ENCODE peak calls at places on chromosomes 2 and 18, in six cellular contexts. V is left ventricle myocardium inferior; N is GM23248; B is CD8-positive, alpha-beta T cell; S is neuronal stem cell; Z is fibroblast of lung. R is an unnamed sample. For H3K4me1 and H3K27me3, the result is how much of the 10 kb centered on the place peaks cover.

GRCh38 chr2:124985210-124985760 is 960.2 kb downstream of the CNTNAP5 start:
- DNase-seq in V (no peak), N (no peak), B (no peak), S (no peak), Z (peak), R (no peak)

GRCh38 chr2:241993386-241994005 is 124.0 kb downstream of the RTP5 start:
- DNase-seq in V (no peak), N (no peak), B (no peak), S (no peak), Z (no peak), R (no peak)

GRCh38 chr2:96089356-96090180 is 26.8 kb downstream of the ADRA2B start:
- DNase-seq in V (peak), N (no peak), B (no peak), S (no peak), Z (no peak), R (no peak)

GRCh38 chr2:424306-425172 is 136.6 kb upstream of the ALKAL2 start:
- DNase-seq in V (no peak), N (no peak), B (no peak), S (no peak), Z (peak), R (no peak)

GRCh38 chr2:7118606-7119503 is 201.6 kb downstream of the RNF144A start:
- DNase-seq in V (no peak), N (peak), B (no peak), S (peak), Z (peak), R (no peak)

GRCh38 chr2:10216677-10217498 is 85.8 kb upstream of the HPCAL1 start:
- DNase-seq in V (no peak), N (no peak), B (no peak), S (no peak), Z (no peak), R (no peak)

GRCh38 chr2:26540306-26540705 is 62.4 kb upstream of the OTOF start:
- DNase-seq in V (no peak), N (no peak), B (no peak), S (no peak), Z (no peak), R (no peak)

GRCh38 chr2:85024372-85025047 is 53.5 kb downstream of the KCMF1 start:
- DNase-seq in V (no peak), N (no peak), B (no peak), S (no peak), Z (no peak), R (no peak)

GRCh38 chr2:26720322-26721166 is 28.0 kb downstream of the KCNK3 start:
- DNase-seq in V (peak), N (peak), B (no peak), S (no peak), Z (peak), R (peak)

GRCh38 chr2:54015809-54016703 is 45.3 kb upstream of the PSME4 start:
- DNase-seq in V (no peak), N (peak), B (no peak), S (no peak), Z (peak), R (no peak)

GRCh38 chr2:85810376-85811172 is 56.8 kb downstream of the ATOH8 start:
- DNase-seq in V (no peak), N (no peak), B (no peak), S (no peak), Z (no peak), R (no peak)

GRCh38 chr18:61870151-61870550 is 22.7 kb downstream of the RNF152 start:
- DNase-seq in V (no peak), N (peak), B (no peak), S (no peak), Z (peak), R (no peak)

GRCh38 chr2:231557571-231558217 is 27.4 kb upstream of the NMUR1 start:
- DNase-seq in V (peak), N (peak), B (peak), S (peak), Z (peak), R (peak)

GRCh38 chr2:9594361-9595063 is 36.3 kb downstream of the YWHAQ start:
- DNase-seq in V (no peak), N (peak), B (no peak), S (no peak), Z (peak), R (peak)

GRCh38 chr18:36580266-36580665 is 248.5 kb downstream of the TPGS2 start:
- DNase-seq in V (peak), N (peak), B (no peak), S (no peak), Z (peak), R (peak)

GRCh38 chr2:174300114-174300513 is 34.6 kb upstream of the SP9 start:
- DNase-seq in V (no peak), N (peak), B (no peak), S (no peak), Z (no peak), R (no peak)

GRCh38 chr2:101625387-101625786 is 72.1 kb upstream of the MAP4K4 start:
- DNase-seq in V (no peak), N (peak), B (no peak), S (no peak), Z (no peak), R (no peak)

GRCh38 chr2:104521247-104521646 is 332.7 kb upstream of the POU3F3 start:
- DNase-seq in V (no peak), N (no peak), B (no peak), S (peak), Z (no peak), R (no peak)

GRCh38 chr2:216366777-216367465 is 5.4 kb downstream of the MARCHF4 start:
- DNase-seq in V (no peak), N (peak), B (no peak), S (no peak), Z (peak), R (no peak)

GRCh38 chr2:217993817-217994459 is 8.9 kb downstream of the TNS1 start:
- DNase-seq in V (peak), N (peak), B (peak), S (peak), Z (peak), R (peak)

GRCh38 chr2:46179037-46179621 is 118.1 kb upstream of the EPAS1 start:
- DNase-seq in V (peak), N (peak), B (peak), S (no peak), Z (peak), R (peak)

GRCh38 chr2:101754613-101755012 is 57.1 kb downstream of the MAP4K4 start:
- DNase-seq in V (no peak), N (peak), B (no peak), S (no peak), Z (peak), R (no peak)

GRCh38 chr2:15260196-15260595 is 300.9 kb downstream of the NBAS start:
- DNase-seq in V (no peak), N (no peak), B (no peak), S (no peak), Z (no peak), R (no peak)

GRCh38 chr2:2293527-2294089 is 37.5 kb downstream of the MYT1L start:
- DNase-seq in V (no peak), N (no peak), B (no peak), S (no peak), Z (no peak), R (no peak)

GRCh38 chr2:181918188-181918587 is 26.7 kb downstream of the ITPRID2 start:
- DNase-seq in V (no peak), N (no peak), B (no peak), S (no peak), Z (no peak), R (no peak)

GRCh38 chr2:181917378-181917735 is 25.8 kb downstream of the ITPRID2 start:
- DNase-seq in V (no peak), N (no peak), B (no peak), S (no peak), Z (no peak), R (no peak)

GRCh38 chr2:181916726-181917377 is 25.3 kb downstream of the ITPRID2 start:
- DNase-seq in V (no peak), N (peak), B (no peak), S (no peak), Z (peak), R (no peak)

GRCh38 chr2:181911830-181912229 is 20.3 kb downstream of the ITPRID2 start:
- DNase-seq in V (no peak), N (no peak), B (no peak), S (no peak), Z (no peak), R (no peak)

GRCh38 chr2:181915096-181915495 is 23.6 kb downstream of the ITPRID2 start:
- DNase-seq in V (no peak), N (no peak), B (no peak), S (no peak), Z (no peak), R (no peak)
- H3K4me1 ChIP-seq in V (under half), N (under half), B (under half), S (under half), Z (under half), R (under half)

GRCh38 chr2:222673273-222673672 is 1.8 kb downstream of the MOGAT1 start:
- DNase-seq in V (no peak), N (no peak), B (no peak), S (no peak), Z (no peak), R (no peak)
- H3K27me3 ChIP-seq in V (under half), N (under half), B (under half), S (under half), Z (under half), R (under half)

DNA sequence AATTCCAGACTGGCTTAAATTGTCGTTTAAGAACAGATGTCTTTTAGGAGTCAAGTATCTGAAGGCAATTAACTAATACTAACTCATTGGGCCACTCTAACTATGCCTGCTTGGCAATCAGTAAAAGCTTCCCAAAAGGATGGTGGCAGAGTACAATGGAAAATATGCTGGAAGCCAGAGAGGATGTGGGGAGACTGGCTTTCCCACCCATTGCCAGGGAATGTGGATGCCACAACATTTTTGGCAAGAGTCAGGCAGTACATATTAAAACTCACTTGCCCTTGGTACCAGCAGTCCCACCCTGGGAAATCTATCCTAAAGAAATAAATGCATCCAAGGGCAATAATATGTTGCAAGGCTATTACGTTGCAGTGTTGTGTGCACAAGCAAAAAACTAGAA is 74.0 kb upstream of the FZD7 start:
- DNase-seq in V (no peak), N (peak), B (no peak), S (no peak), Z (no peak), R (no peak)
- H3K4me1 ChIP-seq in V (under half), N (under half), B (under half), S (under half), Z (under half), R (under half)

DNA sequence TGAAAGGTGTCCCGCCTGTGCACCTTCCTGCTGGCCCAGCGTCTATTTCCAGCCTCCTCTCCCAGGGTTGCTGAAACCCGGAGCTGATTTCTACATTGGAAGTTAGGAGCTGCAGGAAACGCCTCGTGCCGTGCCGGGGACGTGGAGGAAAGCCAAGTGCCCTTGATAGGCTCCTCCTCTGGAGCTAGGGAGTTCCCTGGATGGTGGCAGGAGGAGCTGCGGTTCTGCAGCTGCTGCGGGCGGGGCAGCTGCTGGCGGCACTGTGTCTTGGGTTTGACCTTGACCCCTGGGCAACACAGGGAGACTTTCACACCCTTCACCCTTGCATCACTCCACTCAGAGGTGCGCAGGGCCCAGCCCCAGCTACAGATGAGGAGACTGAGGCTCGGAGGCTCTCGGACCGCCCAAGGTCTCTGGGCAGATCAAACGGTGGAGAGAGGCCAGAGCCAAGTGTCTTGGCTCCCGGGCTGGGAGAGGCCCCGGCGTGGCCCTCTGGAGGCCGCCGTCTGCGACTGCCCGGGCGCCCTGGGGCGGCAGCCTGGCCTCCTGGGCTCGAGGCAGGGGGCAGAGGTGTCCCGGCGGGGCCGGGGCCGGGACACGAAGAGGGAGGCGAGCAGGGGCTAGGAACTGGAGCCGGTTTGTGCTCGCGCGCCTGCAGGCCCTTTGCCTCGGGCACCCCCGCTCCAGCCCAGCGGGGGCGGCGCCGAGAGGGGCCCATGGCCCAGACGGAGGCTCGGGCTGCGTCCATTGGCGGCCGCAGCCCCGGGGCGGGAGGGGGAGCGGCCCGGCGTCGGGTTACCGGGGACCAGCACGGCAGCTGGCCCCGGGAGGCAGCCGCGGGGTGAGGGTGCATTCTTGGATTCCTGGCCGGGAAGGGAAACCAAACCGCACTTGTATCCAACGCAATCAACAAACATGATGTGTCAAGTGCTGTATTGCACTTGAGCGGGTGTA is 129.7 kb upstream of the SLC1A4 start:
- DNase-seq in V (peak), N (peak), B (no peak), S (peak), Z (peak), R (peak)
- H3K27me3 ChIP-seq in V (under half), N (under half), B (under half), S (under half), Z (under half), R (under half)

GRCh38 chr2:126494593-126494992 is 161.4 kb upstream of the GYPC start:
- DNase-seq in V (no peak), N (no peak), B (no peak), S (no peak), Z (no peak), R (no peak)

GRCh38 chr2:126495189-126495588 is 160.8 kb upstream of the GYPC start:
- DNase-seq in V (no peak), N (no peak), B (no peak), S (no peak), Z (no peak), R (no peak)

DNA sequence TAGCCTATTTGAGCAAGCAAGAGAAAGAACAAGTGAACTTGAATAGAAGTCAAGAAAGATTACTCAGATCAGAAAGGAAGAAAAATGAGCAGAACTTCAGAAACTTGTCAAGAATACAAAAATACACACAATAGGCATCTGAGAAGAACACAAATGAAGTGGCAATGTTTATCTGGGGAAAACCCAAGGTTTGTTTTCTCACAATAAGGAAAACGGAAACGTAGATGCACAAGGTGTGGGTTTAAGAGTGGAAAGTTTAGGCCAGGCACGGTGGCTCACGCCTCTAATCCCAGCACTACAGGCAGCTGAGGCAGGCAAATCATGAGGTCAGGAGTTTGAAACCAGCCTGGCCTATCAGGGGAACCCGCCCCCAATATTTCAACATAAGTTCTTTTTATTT is 159.5 kb upstream of the GYPC start:
- DNase-seq in V (no peak), N (no peak), B (no peak), S (no peak), Z (no peak), R (no peak)
- H3K4me1 ChIP-seq in V (under half), N (under half), B (under half), S (under half), Z (under half), R (under half)

GRCh38 chr2:170713280-170714155 is 1.6 kb upstream of the SP5 start:
- DNase-seq in V (no peak), N (no peak), B (no peak), S (no peak), Z (no peak), R (no peak)
- H3K27me3 ChIP-seq in V (half or more), N (half or more), B (under half), S (half or more), Z (half or more), R (under half)

GRCh38 chr2:12110074-12110473 is 363.6 kb downstream of the LPIN1 start:
- DNase-seq in V (no peak), N (no peak), B (no peak), S (no peak), Z (peak), R (no peak)
- H3K4me1 ChIP-seq in V (under half), N (under half), B (under half), S (under half), Z (under half), R (under half)

DNA sequence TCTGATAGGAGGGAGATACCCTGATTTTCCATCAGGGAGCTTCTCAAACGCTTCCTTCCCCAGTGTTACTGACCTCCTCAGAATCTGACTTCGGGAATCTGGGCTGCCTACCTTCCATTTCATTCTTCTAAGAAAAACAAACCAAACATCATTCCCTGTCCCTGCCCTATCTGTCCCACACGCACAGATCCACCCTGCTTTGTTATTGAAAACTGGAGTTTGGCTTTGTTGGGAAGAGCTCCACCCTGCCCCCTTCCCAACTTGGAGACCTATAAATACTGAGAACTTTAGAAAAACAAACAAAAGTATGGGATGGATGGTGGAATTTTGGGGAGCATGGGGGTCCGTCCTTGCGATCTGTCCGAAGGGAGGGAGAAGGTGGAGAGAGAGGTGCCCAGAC is 135.7 kb upstream of the SIX3 start:
- DNase-seq in V (no peak), N (no peak), B (no peak), S (no peak), Z (no peak), R (no peak)
- H3K27me3 ChIP-seq in V (half or more), N (half or more), B (under half), S (under half), Z (half or more), R (under half)

GRCh38 chr18:79949571-79950439 is 1.6 kb downstream of the SLC66A2 start:
- DNase-seq in V (peak), N (peak), B (no peak), S (no peak), Z (no peak), R (peak)
- H3K4me1 ChIP-seq in V (half or more), N (under half), B (under half), S (under half), Z (under half), R (half or more)

GRCh38 chr18:46007165-46007564 is 40.0 kb upstream of the EPG5 start:
- DNase-seq in V (no peak), N (no peak), B (no peak), S (no peak), Z (no peak), R (no peak)

GRCh38 chr18:46010050-46010449 is 42.9 kb upstream of the EPG5 start:
- DNase-seq in V (no peak), N (no peak), B (no peak), S (no peak), Z (no peak), R (no peak)

GRCh38 chr18:46013484-46014189 is 46.5 kb upstream of the EPG5 start:
- DNase-seq in V (no peak), N (peak), B (no peak), S (no peak), Z (no peak), R (no peak)

GRCh38 chr18:46009158-46009866 is 42.2 kb upstream of the EPG5 start:
- DNase-seq in V (no peak), N (no peak), B (no peak), S (no peak), Z (no peak), R (no peak)

GRCh38 chr18:46010676-46011075 is 43.5 kb upstream of the EPG5 start:
- DNase-seq in V (no peak), N (no peak), B (no peak), S (no peak), Z (no peak), R (peak)
- H3K27me3 ChIP-seq in V (under half), N (under half), B (under half), S (under half), Z (under half), R (under half)

R was measured in tibial nerve.